ENCODE peak calls at places on chromosomes 5 and 9, in nine cellular contexts. P is Peyer's patch, T is dorsolateral prefrontal cortex, D is HepG2, V is foreskin fibroblast, N is mucosa of descending colon, F is A549, C is epithelial cell of esophagus, O is psoas muscle. G is an unnamed sample.
A peak's percentile ranks its signal among the peaks of the same experiment; 100 is the strongest.

GRCh38 chr5:96410013-96410412 is 23.0 kb downstream of the PCSK1 start:
- DNase-seq in P (no peak), T (no peak), D (no peak), V (peak; percentile 25), N (no peak), F (no peak), C (peak; percentile 39), O (no peak), G (no peak)

GRCh38 chr5:115578657-115579056 is 23.6 kb downstream of the TICAM2 start:
- DNase-seq in P (no peak), T (no peak), D (no peak), V (no peak), N (no peak), F (no peak), C (no peak), O (no peak), G (no peak)

GRCh38 chr5:94908889-94909480 is 290.5 kb downstream of the SLF1 start:
- DNase-seq in P (no peak), T (no peak), D (peak; percentile 25), V (peak; percentile 68), N (peak; percentile 21), F (peak; percentile 42), C (peak; percentile 61), O (no peak), G (no peak)

GRCh38 chr5:137832416-137832815 is 35.2 kb upstream of the MYOT start:
- DNase-seq in P (no peak), T (no peak), D (no peak), V (no peak), N (no peak), F (peak; percentile 22), C (no peak), O (no peak), G (no peak)

GRCh38 chr5:176524987-176525386 is 12.2 kb downstream of the RNF44 start:
- DNase-seq in P (no peak), T (no peak), D (no peak), V (no peak), N (no peak), F (no peak), C (no peak), O (no peak), G (no peak)

GRCh38 chr5:179264053-179264540 is 81.2 kb downstream of the ADAMTS2 start:
- DNase-seq in P (peak; percentile 39), T (no peak), D (no peak), V (no peak), N (no peak), F (no peak), C (no peak), O (no peak), G (no peak)

GRCh38 chr5:53766683-53767082 is 206.2 kb downstream of the NDUFS4 start:
- DNase-seq in P (no peak), T (no peak), D (peak; percentile 6), V (no peak), N (peak; percentile 25), F (no peak), C (no peak), O (no peak), G (no peak)

GRCh38 chr5:149581192-149581861 is at the start of gene ARHGEF37:
- DNase-seq in P (peak; percentile 92), T (peak; percentile 87), D (peak; percentile 12), V (peak; percentile 77), N (peak; percentile 91), F (peak; percentile 42), C (peak; percentile 72), O (peak; percentile 94), G (peak; percentile 86)

GRCh38 chr5:37039824-37040223 is 163.3 kb downstream of the NIPBL start:
- DNase-seq in P (no peak), T (no peak), D (no peak), V (no peak), N (no peak), F (no peak), C (no peak), O (no peak), G (no peak)

GRCh38 chr5:37044120-37044519 is 167.6 kb downstream of the NIPBL start:
- DNase-seq in P (no peak), T (no peak), D (no peak), V (no peak), N (no peak), F (no peak), C (no peak), O (no peak), G (no peak)

GRCh38 chr5:37047947-37048346 is 171.4 kb downstream of the NIPBL start:
- DNase-seq in P (no peak), T (no peak), D (no peak), V (no peak), N (no peak), F (no peak), C (no peak), O (no peak), G (no peak)

GRCh38 chr5:37045703-37046102 is 169.1 kb downstream of the NIPBL start:
- DNase-seq in P (no peak), T (no peak), D (no peak), V (no peak), N (no peak), F (no peak), C (no peak), O (no peak), G (no peak)

GRCh38 chr5:37043693-37044092 is 167.1 kb downstream of the NIPBL start:
- DNase-seq in P (no peak), T (peak; percentile 42), D (peak; percentile 3), V (no peak), N (peak; percentile 9), F (peak; percentile 24), C (no peak), O (no peak), G (no peak)
- TF ChIP-seq CTCF in P (no peak), T (peak; percentile 18), D (peak; percentile 37), V (peak; percentile 4), N (no peak), F (peak; percentile 7), C (peak; percentile 18), O (no peak), G (no peak)

DNA sequence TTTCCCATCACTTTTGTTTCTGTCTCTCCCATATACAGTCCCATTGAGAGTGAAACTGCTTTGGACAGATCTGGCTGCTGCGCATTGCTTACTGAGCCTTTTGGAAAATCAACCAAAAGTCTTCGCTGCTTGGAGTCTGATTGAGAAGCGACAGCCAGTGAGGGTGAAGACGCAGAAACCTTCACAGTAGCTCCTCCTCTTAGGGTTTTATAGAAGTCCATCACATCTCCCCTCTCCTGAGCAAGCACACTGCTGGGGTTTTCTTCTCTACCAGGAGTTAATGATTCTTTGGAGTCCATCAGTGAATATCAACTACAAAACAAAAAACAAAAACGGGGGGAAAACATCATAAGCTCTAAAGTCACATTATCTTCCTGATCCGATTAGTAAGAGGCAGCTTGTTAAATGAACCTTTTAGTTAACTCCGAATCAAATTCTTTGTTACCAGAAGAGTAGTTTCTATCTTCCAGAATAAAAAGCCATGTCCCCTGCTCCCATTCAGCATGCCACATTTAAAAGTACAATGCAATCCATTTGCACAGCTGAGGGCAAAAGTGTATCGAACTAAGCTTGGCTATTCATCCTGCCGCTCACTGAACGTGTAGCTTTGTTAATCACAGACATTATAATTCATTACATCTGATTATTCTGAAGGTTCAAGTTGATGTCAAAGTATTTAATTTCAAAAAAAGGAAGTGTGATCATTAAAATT is 2.8 kb downstream of the NR3C1 start:
- DNase-seq in P (no peak), T (peak; percentile 46), D (no peak), V (peak; percentile 45), N (no peak), F (peak; percentile 82), C (no peak), O (no peak), G (no peak)
- H3K4me3 ChIP-seq in P (peak overlapping the region; percentile 3), T (peak overlapping the region; percentile 93), D (peak overlapping the region; percentile 80), V (peak overlapping the region; percentile 85), N (no peak overlapping the region), F (peak overlapping the region; percentile 86), C (peak overlapping the region; percentile 72), O (peak overlapping the region; percentile 93), G (peak overlapping the region; percentile 89)

GRCh38 chr9:101463397-101463796 is 27.8 kb upstream of the ALDOB start:
- DNase-seq in P (no peak), T (no peak), D (no peak), V (peak; percentile 62), N (no peak), F (no peak), C (peak; percentile 13), O (no peak), G (no peak)

GRCh38 chr9:101467690-101468089 is 32.1 kb upstream of the ALDOB start:
- DNase-seq in P (no peak), T (no peak), D (no peak), V (no peak), N (no peak), F (no peak), C (no peak), O (no peak), G (no peak)

GRCh38 chr9:101468116-101468515 is 32.5 kb upstream of the ALDOB start:
- DNase-seq in P (no peak), T (peak; percentile 68), D (no peak), V (no peak), N (no peak), F (no peak), C (no peak), O (no peak), G (no peak)

GRCh38 chr9:101466863-101467262 is 31.3 kb upstream of the ALDOB start:
- DNase-seq in P (no peak), T (no peak), D (no peak), V (no peak), N (no peak), F (no peak), C (no peak), O (no peak), G (no peak)

GRCh38 chr9:101465330-101465915 is 29.8 kb upstream of the ALDOB start:
- DNase-seq in P (peak; percentile 74), T (peak; percentile 50), D (peak; percentile 69), V (peak; percentile 92), N (peak; percentile 92), F (peak; percentile 77), C (peak; percentile 92), O (no peak), G (no peak)
- TF ChIP-seq CTCF in P (no peak), T (peak; percentile 36), D (peak; percentile 69), V (peak; percentile 67), N (peak; percentile 22), F (peak; percentile 45), C (peak; percentile 73), O (peak; percentile 41), G (no peak)

GRCh38 chr9:98104445-98104881 is 14.6 kb downstream of the TRIM14 start:
- DNase-seq in P (no peak), T (no peak), D (no peak), V (no peak), N (no peak), F (no peak), C (no peak), O (no peak), G (no peak)

GRCh38 chr9:98107926-98108325 is 11.1 kb downstream of the TRIM14 start:
- DNase-seq in P (no peak), T (no peak), D (no peak), V (no peak), N (no peak), F (no peak), C (no peak), O (no peak), G (no peak)

GRCh38 chr9:98105006-98105405 is 14.0 kb downstream of the TRIM14 start:
- DNase-seq in P (no peak), T (no peak), D (no peak), V (no peak), N (no peak), F (no peak), C (no peak), O (no peak), G (no peak)

GRCh38 chr9:98108540-98109031 is 10.4 kb downstream of the TRIM14 start:
- DNase-seq in P (peak; percentile 29), T (no peak), D (no peak), V (no peak), N (no peak), F (no peak), C (no peak), O (no peak), G (no peak)

DNA sequence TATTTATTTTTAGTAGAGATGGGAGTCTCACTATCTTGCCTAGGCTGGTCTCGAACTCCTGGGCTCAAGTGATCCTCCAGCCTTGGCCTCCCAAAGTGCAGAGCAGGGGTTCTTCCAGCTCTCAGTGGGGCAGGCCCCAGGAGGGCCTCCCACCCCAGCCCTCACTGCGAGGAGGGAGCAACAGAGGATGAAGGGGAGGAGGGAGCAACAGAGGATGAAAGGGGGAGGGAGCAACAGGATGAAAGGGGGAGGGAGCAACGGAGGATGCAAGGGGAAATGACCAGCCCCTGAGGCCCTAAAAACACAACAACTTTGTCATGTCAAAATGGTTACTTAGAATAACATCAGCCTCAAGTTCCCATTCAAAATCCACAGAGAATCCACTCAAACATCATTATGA is 10.0 kb downstream of the TRIM14 start:
- DNase-seq in P (no peak), T (no peak), D (no peak), V (no peak), N (no peak), F (no peak), C (no peak), O (no peak), G (peak; percentile 76)
- H3K4me3 ChIP-seq in P (no peak overlapping the region), T (no peak overlapping the region), D (no peak overlapping the region), V (no peak overlapping the region), N (no peak overlapping the region), F (no peak overlapping the region), C (no peak overlapping the region), O (no peak overlapping the region), G (no peak overlapping the region)

G was measured in spleen.